ENCODE peak calls at places on chromosomes 16 and 17, in five cellular contexts. W is hippocampal formation, D is breast epithelium, Z is EL, J is GM10248. H is an unnamed sample.

GRCh38 chr16:11212819-11213196 is 43.2 kb downstream of the SOCS1 start:
- DNase-seq in J (no peak), D (no peak), W (no peak), Z (no peak), H (no peak)

GRCh38 chr16:73794936-73795335 is 501.7 kb upstream of the PSMD7 start:
- DNase-seq in W (no peak), D (no peak), J (no peak), Z (no peak), H (peak)

GRCh38 chr17:81246679-81247338 is 7.7 kb downstream of the NDUFAF8 start:
- DNase-seq in W (no peak), Z (no peak), D (no peak), J (no peak), H (no peak)

GRCh38 chr16:9047689-9048301 is 43.6 kb upstream of the HAPSTR1 start:
- DNase-seq in D (peak), J (peak), W (peak), Z (peak), H (peak)

GRCh38 chr17:40541060-40541872 is 24.0 kb downstream of the CCR7 start:
- DNase-seq in D (peak), J (no peak), Z (no peak), W (no peak), H (peak)

GRCh38 chr16:84861671-84862070 is 41.9 kb downstream of the CRISPLD2 start:
- DNase-seq in D (no peak), J (no peak), W (no peak), Z (no peak), H (no peak)

GRCh38 chr17:30357476-30357875 is 21.3 kb upstream of the CPD start:
- DNase-seq in W (no peak), Z (no peak), J (no peak), D (no peak), H (no peak)

GRCh38 chr16:31487720-31488629 is 5.1 kb downstream of the SLC5A2 start:
- DNase-seq in W (no peak), D (no peak), J (peak), Z (peak), H (peak)

GRCh38 chr17:5355416-5356129 is 63.9 kb downstream of the NUP88 start:
- DNase-seq in Z (no peak), J (no peak), D (no peak), W (no peak), H (no peak)

GRCh38 chr17:75587718-75588545 is at the start of gene MYO15B:
- DNase-seq in W (peak), J (no peak), Z (no peak), D (no peak), H (peak)

GRCh38 chr17:58528443-58528842 is 14.0 kb upstream of the MTMR4 start:
- DNase-seq in J (no peak), D (no peak), Z (no peak), W (no peak), H (no peak)

GRCh38 chr17:39979865-39980401 is 674 bp upstream of the PSMD3 start:
- DNase-seq in D (no peak), Z (peak), J (no peak), W (no peak), H (peak)

GRCh38 chr17:38539386-38539785 is 66.4 kb downstream of the SRCIN1 start:
- DNase-seq in J (no peak), Z (no peak), W (no peak), D (no peak), H (no peak)

GRCh38 chr17:1362964-1363363 is 37.1 kb downstream of the YWHAE start:
- DNase-seq in D (no peak), W (no peak), Z (no peak), J (peak), H (no peak)

GRCh38 chr16:89434490-89434889 is 55.9 kb downstream of the ANKRD11 start:
- DNase-seq in Z (no peak), D (no peak), J (no peak), W (no peak), H (no peak)

GRCh38 chr16:17260271-17260849 is 210.4 kb downstream of the XYLT1 start:
- DNase-seq in Z (no peak), D (no peak), J (no peak), W (no peak), H (no peak)

GRCh38 chr16:88865742-88866141 is 718 bp downstream of the PABPN1L start:
- DNase-seq in D (no peak), Z (no peak), J (no peak), W (no peak), H (no peak)

GRCh38 chr16:228151-228855 is 946 bp downstream of the LUC7L start:
- DNase-seq in D (no peak), Z (peak), J (no peak), W (no peak), H (no peak)

GRCh38 chr16:70151941-70152509 is 21.6 kb upstream of the CLEC18C start:
- DNase-seq in W (no peak), Z (no peak), D (no peak), J (peak), H (no peak)

GRCh38 chr16:69886726-69887125 is 64.4 kb upstream of the CLEC18A start:
- DNase-seq in D (no peak), Z (no peak), W (no peak), J (no peak), H (no peak)

GRCh38 chr17:81509048-81509686 is 3.4 kb downstream of the ACTG1 start:
- DNase-seq in D (no peak), J (no peak), Z (peak), W (no peak), H (no peak)

GRCh38 chr17:35088647-35088910 is 25.1 kb upstream of the RFFL start:
- DNase-seq in Z (no peak), J (no peak), D (peak), W (no peak), H (no peak)

GRCh38 chr16:89096768-89097527 is 3.3 kb downstream of the ACSF3 start:
- DNase-seq in W (no peak), D (no peak), Z (no peak), J (no peak), H (no peak)

GRCh38 chr16:60110531-60110930 is 1376.4 kb upstream of the GOT2 start:
- DNase-seq in Z (peak), J (no peak), D (no peak), W (no peak), H (no peak)

GRCh38 chr16:77307764-77308561 is 108.8 kb downstream of the SYCE1L start:
- DNase-seq in J (no peak), Z (peak), D (no peak), W (no peak), H (no peak)

GRCh38 chr17:55845385-55845784 is 94.5 kb downstream of the PCTP start:
- DNase-seq in W (no peak), J (peak), Z (peak), D (no peak), H (peak)

GRCh38 chr16:67773569-67774456 is 32.5 kb downstream of the RANBP10 start:
- DNase-seq in W (no peak), J (no peak), D (no peak), Z (no peak), H (peak)

GRCh38 chr17:79983456-79983855 is 52.2 kb downstream of the TBC1D16 start:
- DNase-seq in J (no peak), D (no peak), W (no peak), Z (peak), H (no peak)

GRCh38 chr17:72502111-72502939 is 381.5 kb downstream of the SOX9 start:
- DNase-seq in Z (peak), W (no peak), J (no peak), D (no peak), H (no peak)

GRCh38 chr17:48046296-48046695 is 1.9 kb upstream of the NFE2L1 start:
- DNase-seq in J (no peak), D (no peak), W (no peak), Z (no peak), H (no peak)

GRCh38 chr17:37648555-37648954 is 5.3 kb upstream of the DDX52 start:
- DNase-seq in D (no peak), J (no peak), Z (peak), W (no peak), H (no peak)

GRCh38 chr17:77749316-77749715 is 209.2 kb upstream of the TNRC6C start:
- DNase-seq in D (no peak), W (no peak), J (no peak), Z (no peak), H (no peak)

H was measured in ovary.